ENCODE peak calls at places on chromosome 1, in seven cellular contexts. E, I, Q, L, X, B and C are unnamed samples.

GRCh38 chr1:169326644-169327316 is 40.8 kb downstream of the NME7 start:
- DNase-seq in Q (no peak), X (no peak), B (peak; percentile 69), L (no peak), E (no peak), I (peak; percentile 28), C (no peak)

GRCh38 chr1:66840929-66841328 is 39.9 kb upstream of the INSL5 start:
- DNase-seq in X (no peak), I (no peak), Q (no peak), E (no peak), L (no peak), B (no peak), C (no peak)

GRCh38 chr1:227545361-227545760 is 18.0 kb upstream of the ZNF678 start:
- DNase-seq in B (no peak), E (no peak), X (no peak), Q (no peak), I (no peak), L (no peak), C (no peak)

GRCh38 chr1:174800221-174800791 is 199.4 kb upstream of the CACYBP start:
- DNase-seq in L (no peak), B (no peak), Q (peak; percentile 43), X (no peak), I (no peak), E (no peak), C (no peak)

GRCh38 chr1:26098602-26099001 is 13.0 kb upstream of the PDIK1L start:
- DNase-seq in X (no peak), E (no peak), L (no peak), B (no peak), I (no peak), Q (no peak), C (no peak)

GRCh38 chr1:117815926-117816325 is 113.5 kb downstream of the GDAP2 start:
- DNase-seq in L (peak; percentile 21), Q (no peak), E (peak; percentile 50), B (peak; percentile 35), X (no peak), I (no peak), C (no peak)

GRCh38 chr1:8039065-8039464 is 13.0 kb upstream of the ERRFI1 start:
- DNase-seq in I (no peak), X (no peak), B (no peak), L (no peak), Q (no peak), E (no peak), C (no peak)

GRCh38 chr1:26824735-26825134 is 1.8 kb upstream of the ZDHHC18 start:
- DNase-seq in B (no peak), E (no peak), L (no peak), X (no peak), Q (no peak), I (no peak), C (no peak)

GRCh38 chr1:228097333-228098081 is 5.6 kb downstream of the C1orf35 start:
- DNase-seq in X (no peak), B (no peak), I (no peak), E (peak; percentile 39), L (no peak), Q (peak; percentile 6), C (no peak)

GRCh38 chr1:10848109-10848684 is 51.8 kb upstream of the CASZ1 start:
- DNase-seq in B (no peak), E (no peak), I (no peak), L (peak; percentile 71), Q (no peak), X (no peak), C (no peak)

GRCh38 chr1:244361764-244362473 is 89.8 kb downstream of the ADSS2 start:
- DNase-seq in I (no peak), L (peak; percentile 84), E (no peak), Q (no peak), B (no peak), X (no peak), C (peak; percentile 36)

GRCh38 chr1:226863446-226863845 is 7.0 kb upstream of the PSEN2 start:
- DNase-seq in Q (no peak), I (no peak), B (no peak), E (peak; percentile 41), X (no peak), L (no peak), C (no peak)

GRCh38 chr1:171422489-171422888 is 62.8 kb upstream of the PRRC2C start:
- DNase-seq in L (no peak), X (no peak), Q (no peak), I (no peak), B (no peak), E (no peak), C (no peak)

GRCh38 chr1:49298304-49298703 is 521.6 kb upstream of the BEND5 start:
- DNase-seq in E (no peak), B (no peak), L (no peak), Q (no peak), I (no peak), X (no peak), C (no peak)

GRCh38 chr1:220770245-220770913 is 16.3 kb upstream of the MTARC1 start:
- DNase-seq in E (no peak), Q (no peak), L (no peak), X (no peak), B (no peak), I (peak; percentile 49), C (no peak)

GRCh38 chr1:115430717-115431116 is 92.7 kb upstream of the NGF start:
- DNase-seq in X (peak; percentile 61), E (no peak), L (peak; percentile 30), B (peak; percentile 21), Q (no peak), I (no peak), C (no peak)

GRCh38 chr1:227424948-227425347 is 106.7 kb upstream of the CDC42BPA start:
- DNase-seq in B (no peak), X (no peak), Q (no peak), E (no peak), L (no peak), I (no peak), C (no peak)

GRCh38 chr1:209883341-209883971 is 54.6 kb upstream of the SYT14 start:
- DNase-seq in Q (no peak), E (no peak), I (no peak), B (no peak), L (no peak), X (no peak), C (no peak)

GRCh38 chr1:211135342-211135950 is 1.5 kb upstream of the KCNH1 start:
- DNase-seq in E (no peak), X (peak; percentile 45), L (peak; percentile 29), B (peak; percentile 50), Q (peak; percentile 47), I (peak; percentile 9), C (peak; percentile 80)

GRCh38 chr1:201172336-201172735 is 18.1 kb upstream of the TMEM9 start:
- DNase-seq in I (no peak), X (no peak), L (no peak), B (no peak), Q (no peak), E (no peak), C (no peak)

GRCh38 chr1:14347186-14347585 is 251.3 kb upstream of the KAZN start:
- DNase-seq in B (no peak), L (no peak), I (no peak), X (no peak), E (no peak), Q (no peak), C (no peak)

GRCh38 chr1:197468581-197469175 is 200.6 kb downstream of the CRB1 start:
- DNase-seq in I (no peak), Q (no peak), E (no peak), B (no peak), L (no peak), X (no peak), C (no peak)

GRCh38 chr1:197470330-197470729 is 202.3 kb downstream of the CRB1 start:
- DNase-seq in B (no peak), X (no peak), Q (peak; percentile 7), L (no peak), I (no peak), E (no peak), C (no peak)

GRCh38 chr1:197467881-197468280 is 199.8 kb downstream of the CRB1 start:
- DNase-seq in Q (no peak), E (no peak), L (no peak), X (no peak), B (no peak), I (no peak), C (peak; percentile 23)

GRCh38 chr1:197471248-197472035 is 203.4 kb downstream of the CRB1 start:
- DNase-seq in X (no peak), B (no peak), E (no peak), Q (peak; percentile 27), L (no peak), I (no peak), C (no peak)

GRCh38 chr1:197469620-197470210 is 201.7 kb downstream of the CRB1 start:
- DNase-seq in Q (no peak), I (no peak), B (no peak), X (no peak), L (no peak), E (no peak), C (no peak)
- TF ChIP-seq JUND in Q (no peak), I (no peak), B (no peak), X (no peak), L (no peak), E (no peak), C (no peak)

GRCh38 chr1:34500451-34500850 is 254.4 kb upstream of the GJB5 start:
- DNase-seq in L (no peak), X (no peak), Q (no peak), E (peak; percentile 78), B (peak; percentile 12), I (no peak), C (peak; percentile 31)
- TF ChIP-seq JUND in L (no peak), X (no peak), Q (no peak), E (no peak), B (no peak), I (no peak), C (no peak)

GRCh38 chr1:109264379-109264755 is 15.0 kb downstream of the CELSR2 start:
- DNase-seq in Q (no peak), B (no peak), L (no peak), I (no peak), X (no peak), E (no peak), C (no peak)

GRCh38 chr1:109262231-109263010 is 13.1 kb downstream of the CELSR2 start:
- DNase-seq in Q (no peak), E (no peak), X (no peak), B (no peak), L (no peak), I (no peak), C (no peak)

GRCh38 chr1:109263597-109264378 is 14.4 kb downstream of the CELSR2 start:
- DNase-seq in L (peak; percentile 93), Q (peak; percentile 98), E (peak; percentile 98), B (peak; percentile 91), X (peak; percentile 88), I (peak; percentile 8), C (peak; percentile 96)

GRCh38 chr1:109261578-109261977 is 12.2 kb downstream of the CELSR2 start:
- DNase-seq in I (no peak), B (no peak), Q (no peak), L (no peak), X (no peak), E (no peak), C (no peak)

DNA sequence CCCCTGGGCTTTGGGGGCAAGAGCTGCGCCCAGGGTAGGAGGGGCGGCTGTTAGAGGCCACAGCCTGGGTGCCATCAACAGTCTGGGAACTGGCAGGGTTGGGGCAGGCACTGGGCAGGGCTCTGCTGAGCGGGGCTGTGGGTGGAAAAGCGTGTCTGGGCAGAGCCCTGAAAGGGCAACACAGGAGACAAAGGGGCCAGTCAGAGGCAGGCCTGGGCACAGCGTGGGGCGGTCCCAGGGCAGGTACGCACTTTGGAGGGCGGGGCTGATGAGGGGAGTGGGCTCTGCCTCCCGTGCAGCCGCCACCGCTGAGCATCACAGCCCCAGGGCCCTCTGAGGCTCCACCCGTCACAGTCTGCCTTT is 13.9 kb downstream of the CELSR2 start:
- DNase-seq in Q (no peak), I (no peak), B (no peak), E (no peak), L (no peak), X (no peak), C (no peak)
- TF ChIP-seq JUND in Q (no peak), I (no peak), B (no peak), E (no peak), L (no peak), X (no peak), C (no peak)

GRCh38 chr1:29643838-29644440 is 407.6 kb downstream of the PTPRU start:
- DNase-seq in B (no peak), L (no peak), I (no peak), Q (no peak), X (no peak), E (peak; percentile 30), C (no peak)
- TF ChIP-seq JUND in B (no peak), L (no peak), I (no peak), Q (no peak), X (no peak), E (no peak), C (no peak)